ENCODE peak calls at places on chromosomes 2 and 18, in four cellular contexts. One of them, this sample, is unnamed.
A peak's percentile ranks its signal among the peaks of the same experiment; 100 is the strongest.

GRCh38 chr18:3455938-3456685 is 6.1 kb downstream of the TGIF1 start:
- DNase-seq in A549: peak; percentile 68
- DNase-seq in NCI-H1436: no peak
- DNase-seq in RCC 7860: peak; percentile 87
- DNase-seq in this sample: peak; percentile 57

GRCh38 chr2:99754215-99754614 is 264.4 kb upstream of the REV1 start:
- DNase-seq in A549: no peak
- DNase-seq in NCI-H1436: no peak
- DNase-seq in RCC 7860: no peak
- DNase-seq in this sample: peak; percentile 90

GRCh38 chr2:204069804-204070203 is 133.2 kb downstream of the ICOS start:
- DNase-seq in A549: no peak
- DNase-seq in NCI-H1436: no peak
- DNase-seq in RCC 7860: no peak
- DNase-seq in this sample: no peak

GRCh38 chr18:5620284-5620683 is 76.5 kb upstream of the EPB41L3 start:
- DNase-seq in A549: no peak
- DNase-seq in NCI-H1436: no peak
- DNase-seq in RCC 7860: no peak
- DNase-seq in this sample: peak; percentile 36

GRCh38 chr2:197315371-197315770 is 4.8 kb upstream of the ANKRD44 start:
- DNase-seq in A549: no peak
- DNase-seq in NCI-H1436: no peak
- DNase-seq in RCC 7860: no peak
- DNase-seq in this sample: no peak

GRCh38 chr18:623760-624620 is 27.2 kb downstream of the CLUL1 start:
- DNase-seq in A549: peak; percentile 73
- DNase-seq in NCI-H1436: peak; percentile 53
- DNase-seq in RCC 7860: peak; percentile 32
- DNase-seq in this sample: peak; percentile 88

GRCh38 chr2:140344842-140345241 is 1564.7 kb upstream of the NXPH2 start:
- DNase-seq in A549: no peak
- DNase-seq in NCI-H1436: no peak
- DNase-seq in RCC 7860: no peak
- DNase-seq in this sample: peak; percentile 42

GRCh38 chr2:141329949-141330348 is 800.9 kb downstream of the LRP1B start:
- DNase-seq in A549: peak; percentile 7
- DNase-seq in NCI-H1436: no peak
- DNase-seq in RCC 7860: no peak
- DNase-seq in this sample: peak; percentile 40

GRCh38 chr2:36352024-36352398 is 3.6 kb upstream of the CRIM1 start:
- DNase-seq in A549: peak; percentile 73
- DNase-seq in NCI-H1436: peak; percentile 2
- DNase-seq in RCC 7860: peak; percentile 47
- DNase-seq in this sample: peak; percentile 76

GRCh38 chr18:2083691-2084090 is 487.6 kb downstream of the METTL4 start:
- DNase-seq in A549: peak; percentile 19
- DNase-seq in NCI-H1436: no peak
- DNase-seq in RCC 7860: no peak
- DNase-seq in this sample: peak; percentile 3

GRCh38 chr18:54530285-54530684 is 60.8 kb upstream of the DYNAP start:
- DNase-seq in A549: no peak
- DNase-seq in NCI-H1436: no peak
- DNase-seq in RCC 7860: no peak
- DNase-seq in this sample: no peak

GRCh38 chr2:218961229-218961628 is 1.8 kb downstream of the CDK5R2 start:
- DNase-seq in A549: no peak
- DNase-seq in NCI-H1436: no peak
- DNase-seq in RCC 7860: no peak
- DNase-seq in this sample: no peak

GRCh38 chr2:107669335-107669734 is 157.4 kb upstream of the RGPD4 start:
- DNase-seq in A549: peak; percentile 31
- DNase-seq in NCI-H1436: peak; percentile 6
- DNase-seq in RCC 7860: no peak
- DNase-seq in this sample: peak; percentile 65

GRCh38 chr18:11379660-11380059 is 229.7 kb upstream of the SLC35G4 start:
- DNase-seq in A549: no peak
- DNase-seq in NCI-H1436: no peak
- DNase-seq in RCC 7860: no peak
- DNase-seq in this sample: no peak

GRCh38 chr2:224945134-224945533 is 97.1 kb downstream of the DOCK10 start:
- DNase-seq in A549: no peak
- DNase-seq in NCI-H1436: no peak
- DNase-seq in RCC 7860: no peak
- DNase-seq in this sample: peak; percentile 39

GRCh38 chr18:77133051-77133919 is 702 bp upstream of the MBP start:
- DNase-seq in A549: no peak
- DNase-seq in NCI-H1436: no peak
- DNase-seq in RCC 7860: no peak
- DNase-seq in this sample: no peak

GRCh38 chr2:43832457-43832856 is 6.2 kb downstream of the ABCG5 start:
- DNase-seq in A549: no peak
- DNase-seq in NCI-H1436: no peak
- DNase-seq in RCC 7860: no peak
- DNase-seq in this sample: no peak

GRCh38 chr18:76380791-76381405 is 114.1 kb downstream of the ZNF516 start:
- DNase-seq in A549: peak; percentile 38
- DNase-seq in NCI-H1436: no peak
- DNase-seq in RCC 7860: no peak
- DNase-seq in this sample: no peak

GRCh38 chr2:230135126-230135525 is 66.4 kb upstream of the SLC16A14 start:
- DNase-seq in A549: no peak
- DNase-seq in NCI-H1436: no peak
- DNase-seq in RCC 7860: no peak
- DNase-seq in this sample: no peak

GRCh38 chr18:57585846-57586242 is 658 bp downstream of the FECH start:
- DNase-seq in A549: no peak
- DNase-seq in NCI-H1436: no peak
- DNase-seq in RCC 7860: no peak
- DNase-seq in this sample: peak; percentile 3

GRCh38 chr2:44112096-44112495 is 56.6 kb upstream of the PPM1B start:
- DNase-seq in A549: no peak
- DNase-seq in NCI-H1436: no peak
- DNase-seq in RCC 7860: no peak
- DNase-seq in this sample: no peak

GRCh38 chr2:176599796-176600485 is 330.7 kb downstream of the MTX2 start:
- DNase-seq in A549: no peak
- DNase-seq in NCI-H1436: no peak
- DNase-seq in RCC 7860: no peak
- DNase-seq in this sample: no peak

GRCh38 chr18:34834897-34835296 is 124.8 kb downstream of the DTNA start:
- DNase-seq in A549: no peak
- DNase-seq in NCI-H1436: no peak
- DNase-seq in RCC 7860: no peak
- DNase-seq in this sample: peak; percentile 40

GRCh38 chr18:10776493-10776892 is 250.7 kb downstream of the NAPG start:
- DNase-seq in A549: no peak
- DNase-seq in NCI-H1436: no peak
- DNase-seq in RCC 7860: no peak
- DNase-seq in this sample: peak; percentile 15

GRCh38 chr2:59295524-59296162 is 1054.5 kb upstream of the FANCL start:
- DNase-seq in A549: no peak
- DNase-seq in NCI-H1436: no peak
- DNase-seq in RCC 7860: no peak
- DNase-seq in this sample: no peak

GRCh38 chr2:113217455-113218282 is 43.9 kb downstream of the PSD4 start:
- DNase-seq in A549: peak; percentile 57
- DNase-seq in NCI-H1436: no peak
- DNase-seq in RCC 7860: no peak
- DNase-seq in this sample: no peak

GRCh38 chr18:79575891-79576685 is 103.5 kb upstream of the CTDP1 start:
- DNase-seq in A549: no peak
- DNase-seq in NCI-H1436: peak; percentile 28
- DNase-seq in RCC 7860: no peak
- DNase-seq in this sample: peak; percentile 52

GRCh38 chr18:2853926-2854664 is 7.3 kb downstream of the EMILIN2 start:
- DNase-seq in A549: no peak
- DNase-seq in NCI-H1436: no peak
- DNase-seq in RCC 7860: no peak
- DNase-seq in this sample: no peak

GRCh38 chr2:46909771-46910419 is 5.7 kb downstream of the MCFD2 start:
- DNase-seq in A549: peak; percentile 85
- DNase-seq in NCI-H1436: no peak
- DNase-seq in RCC 7860: peak; percentile 99
- DNase-seq in this sample: peak; percentile 59

GRCh38 chr18:6595666-6596065 is 133.8 kb upstream of the ARHGAP28 start:
- DNase-seq in A549: no peak
- DNase-seq in NCI-H1436: no peak
- DNase-seq in RCC 7860: no peak
- DNase-seq in this sample: no peak

GRCh38 chr2:186460465-186460864 is 25.6 kb upstream of the ZC3H15 start:
- DNase-seq in A549: peak; percentile 26
- DNase-seq in NCI-H1436: no peak
- DNase-seq in RCC 7860: peak; percentile 15
- DNase-seq in this sample: peak; percentile 46

GRCh38 chr2:4552099-4552498 is 848.7 kb downstream of the DCDC2C start:
- DNase-seq in A549: no peak
- DNase-seq in NCI-H1436: no peak
- DNase-seq in RCC 7860: no peak
- DNase-seq in this sample: no peak

GRCh38 chr2:127591221-127591923 is 54.6 kb upstream of the GPR17 start:
- DNase-seq in A549: peak; percentile 72
- DNase-seq in NCI-H1436: peak; percentile 39
- DNase-seq in RCC 7860: peak; percentile 36
- DNase-seq in this sample: peak; percentile 68

GRCh38 chr2:150586858-150587257 is 99.4 kb upstream of the RND3 start:
- DNase-seq in A549: peak; percentile 83
- DNase-seq in NCI-H1436: no peak
- DNase-seq in RCC 7860: peak; percentile 80
- DNase-seq in this sample: peak; percentile 96

GRCh38 chr2:64704161-64704560 is 50.4 kb upstream of the SERTAD2 start:
- DNase-seq in A549: no peak
- DNase-seq in NCI-H1436: no peak
- DNase-seq in RCC 7860: no peak
- DNase-seq in this sample: no peak

GRCh38 chr2:167818521-167818920 is 428.9 kb downstream of the STK39 start:
- DNase-seq in A549: no peak
- DNase-seq in NCI-H1436: no peak
- DNase-seq in RCC 7860: no peak
- DNase-seq in this sample: no peak

GRCh38 chr2:174120346-174120745 is 128.0 kb downstream of the OLA1 start:
- DNase-seq in A549: peak; percentile 11
- DNase-seq in NCI-H1436: no peak
- DNase-seq in RCC 7860: no peak
- DNase-seq in this sample: peak; percentile 40

This sample was measured in cardiac fibroblast.